ENCODE peak calls at places on chromosomes 3 and 15, in nine cellular contexts. H is trophoblast cell; C is CD8-positive, alpha-beta memory T cell; Z is H7; M is fibroblast of pulmonary artery; F is AG04449; Y is heart left ventricle; P is GM12865; N is mesendoderm. V is an unnamed sample.

GRCh38 chr3:169931747-169932520 is 20.6 kb downstream of the SAMD7 start:
- DNase-seq in H (no peak), C (no peak), Z (no peak), M (no peak), F (no peak), Y (no peak), P (peak; percentile 92), N (no peak), V (no peak)

GRCh38 chr15:39886418-39886817 is 33.6 kb downstream of the GPR176 start:
- DNase-seq in H (no peak), C (no peak), Z (no peak), M (no peak), F (no peak), Y (no peak), P (no peak), N (peak; percentile 29), V (no peak)

GRCh38 chr3:76078101-76078500 is 292.8 kb upstream of the ZNF717 start:
- DNase-seq in H (no peak), C (no peak), Z (no peak), M (no peak), F (no peak), Y (no peak), P (no peak), N (no peak), V (no peak)

GRCh38 chr3:105827959-105828358 is 40.9 kb downstream of the CBLB start:
- DNase-seq in H (peak; percentile 45), C (no peak), Z (peak; percentile 7), M (peak; percentile 90), F (peak; percentile 38), Y (peak; percentile 35), P (no peak), N (peak; percentile 94), V (peak; percentile 61)

GRCh38 chr15:62453979-62454378 is 288.9 kb upstream of the C2CD4B start:
- DNase-seq in H (no peak), C (no peak), Z (no peak), M (peak; percentile 49), F (no peak), Y (no peak), P (no peak), N (no peak), V (no peak)

GRCh38 chr3:10396931-10397330 is 76.0 kb upstream of the SEC13 start:
- DNase-seq in H (no peak), C (no peak), Z (no peak), M (no peak), F (no peak), Y (no peak), P (no peak), N (no peak), V (no peak)

GRCh38 chr3:195897081-195897852 is 11.1 kb downstream of the TNK2 start:
- DNase-seq in H (peak; percentile 48), C (no peak), Z (peak; percentile 56), M (peak; percentile 68), F (no peak), Y (peak; percentile 43), P (no peak), N (no peak), V (no peak)

GRCh38 chr15:49669288-49669687 is 48.4 kb downstream of the DTWD1 start:
- DNase-seq in H (no peak), C (no peak), Z (no peak), M (no peak), F (no peak), Y (no peak), P (no peak), N (peak; percentile 64), V (no peak)

GRCh38 chr3:153970047-153970446 is 151.1 kb upstream of the ARHGEF26 start:
- DNase-seq in H (no peak), C (no peak), Z (no peak), M (no peak), F (no peak), Y (no peak), P (peak; percentile 59), N (no peak), V (no peak)

GRCh38 chr3:153973722-153974121 is 147.5 kb upstream of the ARHGEF26 start:
- DNase-seq in H (no peak), C (no peak), Z (no peak), M (no peak), F (no peak), Y (no peak), P (peak; percentile 39), N (no peak), V (no peak)

GRCh38 chr3:153972862-153973261 is 148.3 kb upstream of the ARHGEF26 start:
- DNase-seq in H (no peak), C (no peak), Z (no peak), M (no peak), F (no peak), Y (no peak), P (peak; percentile 55), N (no peak), V (no peak)

GRCh38 chr3:153967260-153967659 is 153.9 kb upstream of the ARHGEF26 start:
- DNase-seq in H (no peak), C (no peak), Z (no peak), M (no peak), F (no peak), Y (no peak), P (peak; percentile 32), N (no peak), V (no peak)

DNA sequence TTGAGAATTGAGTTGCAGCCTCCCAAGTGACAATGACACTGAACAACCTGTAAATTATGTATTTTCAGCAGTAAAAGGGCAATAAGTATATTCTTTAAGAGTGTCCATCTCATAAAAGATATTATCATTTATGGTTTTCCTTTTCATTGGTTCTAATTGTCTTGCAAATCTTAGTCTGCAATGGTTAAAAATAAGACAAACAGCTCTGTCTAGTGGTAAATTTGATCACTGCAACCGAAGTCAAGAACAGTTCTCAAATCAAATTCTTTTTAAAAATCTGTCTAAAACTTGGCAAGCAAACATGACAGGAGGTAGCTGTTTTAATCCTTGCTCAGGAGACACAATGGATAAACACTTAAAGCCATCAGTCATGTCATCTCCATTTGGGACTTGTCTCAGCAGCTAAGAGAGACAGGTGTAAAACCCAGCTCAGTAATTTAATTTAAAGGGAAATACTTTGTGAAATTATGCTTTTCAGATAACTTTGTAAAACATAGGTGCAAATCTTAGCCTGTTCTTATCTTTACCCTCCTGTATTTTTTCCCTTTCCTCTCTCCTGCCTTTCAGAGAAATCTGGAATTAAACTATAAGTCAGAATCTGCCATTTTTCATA is 150.3 kb upstream of the ARHGEF26 start:
- DNase-seq in H (no peak), C (no peak), Z (no peak), M (peak; percentile 73), F (no peak), Y (no peak), P (peak; percentile 34), N (no peak), V (peak; percentile 26)
- H3K4me3 ChIP-seq in H (no peak overlapping the region), C (no peak overlapping the region), Z (no peak overlapping the region), M (no peak overlapping the region), F (no peak overlapping the region), Y (no peak overlapping the region), P (no peak overlapping the region), N (no peak overlapping the region), V (no peak overlapping the region)

GRCh38 chr15:89150286-89150685 is 62.0 kb downstream of the ABHD2 start:
- DNase-seq in H (no peak), C (no peak), Z (no peak), M (no peak), F (no peak), Y (no peak), P (no peak), N (no peak), V (no peak)

GRCh38 chr15:89155656-89156055 is 65.7 kb downstream of the RLBP1 start:
- DNase-seq in H (no peak), C (no peak), Z (no peak), M (no peak), F (no peak), Y (peak; percentile 79), P (no peak), N (no peak), V (no peak)

GRCh38 chr15:89148126-89148525 is 59.9 kb downstream of the ABHD2 start:
- DNase-seq in H (no peak), C (no peak), Z (no peak), M (no peak), F (no peak), Y (no peak), P (no peak), N (no peak), V (no peak)

GRCh38 chr15:89149501-89150101 is 61.3 kb downstream of the ABHD2 start:
- DNase-seq in H (no peak), C (no peak), Z (no peak), M (no peak), F (no peak), Y (peak; percentile 28), P (no peak), N (no peak), V (no peak)

DNA sequence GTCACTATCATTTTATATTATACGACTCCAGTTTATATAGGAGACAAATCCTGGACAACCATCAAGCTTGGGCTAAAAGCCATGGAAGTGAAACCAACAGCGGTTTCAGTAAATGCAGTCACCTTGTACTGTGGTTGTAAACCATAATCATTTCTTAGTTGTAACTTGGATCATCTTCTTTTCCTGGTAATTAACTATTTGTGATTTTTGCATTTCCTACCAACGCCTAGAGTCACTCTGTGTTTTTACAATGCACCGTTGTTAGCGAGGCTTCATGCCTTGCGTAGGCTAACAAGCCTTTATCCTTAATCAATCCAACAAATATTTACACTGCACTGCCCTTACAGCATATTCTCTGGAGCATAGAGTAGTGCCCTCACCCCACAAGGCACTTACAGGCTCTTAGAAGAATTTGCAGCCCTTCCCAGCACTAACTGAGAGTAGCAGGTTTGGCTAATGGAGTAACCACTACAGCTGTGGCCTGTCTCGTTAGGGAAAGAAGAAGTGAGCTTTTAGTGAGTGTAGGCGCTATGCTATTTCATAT is 62.6 kb downstream of the ABHD2 start:
- DNase-seq in H (no peak), C (no peak), Z (no peak), M (no peak), F (no peak), Y (no peak), P (no peak), N (no peak), V (no peak)
- H3K4me3 ChIP-seq in H (no peak overlapping the region), C (no peak overlapping the region), Z (no peak overlapping the region), M (no peak overlapping the region), F (no peak overlapping the region), Y (no peak overlapping the region), P (no peak overlapping the region), N (no peak overlapping the region), V (no peak overlapping the region)

DNA sequence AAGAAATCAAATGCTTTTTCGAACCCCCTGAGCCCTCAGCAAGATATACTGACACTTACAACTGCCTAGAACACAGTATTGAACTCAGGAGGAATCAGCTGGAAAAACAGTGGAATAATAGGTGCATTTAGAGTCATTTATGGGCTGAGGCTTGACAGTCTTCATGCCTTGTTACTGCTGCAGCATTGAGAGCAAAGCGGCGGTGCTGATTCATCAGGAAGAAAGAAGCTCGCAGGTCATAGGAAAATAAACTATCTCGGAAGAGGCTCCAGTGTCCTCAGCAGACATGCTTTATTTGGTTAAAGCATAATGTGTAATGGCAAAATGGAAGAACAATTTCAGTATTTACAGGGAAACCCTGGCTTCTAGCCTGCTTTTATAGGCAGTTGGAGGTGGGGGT is 30.1 kb upstream of the NEO1 start:
- DNase-seq in H (no peak), C (no peak), Z (no peak), M (no peak), F (no peak), Y (no peak), P (no peak), N (no peak), V (no peak)
- H3K4me3 ChIP-seq in H (no peak overlapping the region), C (no peak overlapping the region), Z (no peak overlapping the region), M (no peak overlapping the region), F (no peak overlapping the region), Y (no peak overlapping the region), P (no peak overlapping the region), N (no peak overlapping the region), V (no peak overlapping the region)

GRCh38 chr3:168102735-168103410 is 7.1 kb upstream of the GOLIM4 start:
- DNase-seq in H (no peak), C (no peak), Z (no peak), M (no peak), F (no peak), Y (no peak), P (no peak), N (no peak), V (no peak)

GRCh38 chr3:168096210-168096795 is 579 bp upstream of the GOLIM4 start:
- DNase-seq in H (no peak), C (no peak), Z (peak; percentile 47), M (peak; percentile 92), F (peak; percentile 79), Y (peak; percentile 68), P (peak; percentile 86), N (peak; percentile 80), V (peak; percentile 84)

GRCh38 chr3:168095611-168096209 is at the start of gene GOLIM4:
- DNase-seq in H (peak; percentile 97), C (peak; percentile 50), Z (peak; percentile 93), M (peak; percentile 97), F (peak; percentile 85), Y (peak; percentile 98), P (peak; percentile 99), N (peak; percentile 98), V (peak; percentile 91)

GRCh38 chr3:168097381-168097780 is 1.7 kb upstream of the GOLIM4 start:
- DNase-seq in H (no peak), C (no peak), Z (no peak), M (no peak), F (no peak), Y (no peak), P (no peak), N (no peak), V (no peak)

DNA sequence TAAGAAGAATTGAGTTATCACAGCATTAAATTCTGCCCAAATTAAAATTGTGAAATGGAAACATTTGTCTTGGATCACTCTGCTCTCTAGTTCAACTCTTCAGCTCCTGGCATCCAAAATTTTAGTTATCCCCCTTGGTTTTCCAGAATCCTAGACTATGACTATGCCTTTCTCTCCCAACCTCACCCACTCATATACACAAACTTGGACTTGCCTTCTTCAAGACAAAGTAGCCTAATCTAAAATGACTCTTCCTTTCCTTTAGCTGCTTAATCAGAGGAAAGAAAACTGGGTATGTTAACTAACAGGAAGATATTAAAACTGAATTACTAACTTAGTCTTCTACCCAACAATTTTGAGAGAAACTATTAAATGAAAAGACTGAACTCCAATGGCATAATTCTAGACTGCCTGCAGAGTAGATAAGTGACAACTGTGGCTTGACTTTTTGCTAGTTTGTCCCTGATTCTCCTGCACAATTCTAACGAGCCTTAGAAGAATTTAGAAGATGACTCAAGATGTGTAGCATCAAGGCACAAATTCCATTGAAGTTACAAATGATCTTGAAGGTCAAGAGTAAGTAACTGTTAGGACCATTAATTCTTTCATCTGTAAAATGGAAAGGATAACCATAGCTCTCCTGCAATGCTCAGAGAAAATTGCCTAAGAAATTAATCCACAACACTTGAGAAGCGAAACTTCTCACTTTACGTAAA is 5.2 kb upstream of the GOLIM4 start:
- DNase-seq in H (no peak), C (no peak), Z (no peak), M (no peak), F (no peak), Y (no peak), P (no peak), N (no peak), V (no peak)
- H3K4me3 ChIP-seq in H (no peak overlapping the region), C (no peak overlapping the region), Z (no peak overlapping the region), M (no peak overlapping the region), F (no peak overlapping the region), Y (no peak overlapping the region), P (no peak overlapping the region), N (no peak overlapping the region), V (no peak overlapping the region)